ENCODE peak calls at places on chromosomes 5 and 9, in four cellular contexts. J is activated CD4-positive, alpha-beta T cell treated with anti-CD3 and anti-CD28 coated beads for 24 hours; Q is 8988T; R is H9. V is an unnamed sample.

GRCh38 chr5:150434502-150434901 is 15.0 kb downstream of the RPS14 start:
- DNase-seq in J (no peak), Q (no peak), R (no peak), V (no peak)

GRCh38 chr9:13806731-13807130 is 507.2 kb downstream of the NFIB start:
- DNase-seq in J (no peak), Q (no peak), R (no peak), V (no peak)

GRCh38 chr5:82313016-82313415 is 34.9 kb upstream of the RPS23 start:
- DNase-seq in J (no peak), Q (no peak), R (no peak), V (no peak)

GRCh38 chr5:174608631-174609097 is 115.7 kb upstream of the MSX2 start:
- DNase-seq in J (no peak), Q (no peak), R (no peak), V (no peak)

GRCh38 chr5:149071756-149072155 is 8.9 kb upstream of the SH3TC2 start:
- DNase-seq in J (no peak), Q (no peak), R (no peak), V (no peak)

GRCh38 chr5:36584009-36584875 is 22.2 kb upstream of the SLC1A3 start:
- DNase-seq in J (no peak), Q (no peak), R (no peak), V (no peak)

GRCh38 chr9:13688223-13688989 is 408.9 kb upstream of the MPDZ start:
- DNase-seq in J (no peak), Q (no peak), R (no peak), V (no peak)

GRCh38 chr9:94173632-94174031 is 85.5 kb upstream of the ZNF169 start:
- DNase-seq in J (no peak), Q (no peak), R (no peak), V (no peak)

GRCh38 chr5:137305971-137306592 is 193.0 kb downstream of the SPOCK1 start:
- DNase-seq in J (no peak), Q (no peak), R (no peak), V (no peak)

GRCh38 chr5:73901045-73901444 is 275.0 kb downstream of the ARHGEF28 start:
- DNase-seq in J (no peak), Q (peak; percentile 37), R (no peak), V (no peak)

GRCh38 chr9:38067611-38067891 is 1.5 kb downstream of the SHB start:
- DNase-seq in J (no peak), Q (no peak), R (peak; percentile 49), V (no peak)

GRCh38 chr9:112541690-112542089 is 55.1 kb downstream of the KIAA1958 start:
- DNase-seq in J (no peak), Q (no peak), R (no peak), V (no peak)

GRCh38 chr9:376115-376514 is 161.4 kb downstream of the DOCK8 start:
- DNase-seq in J (no peak), Q (no peak), R (no peak), V (no peak)

GRCh38 chr5:177232761-177233160 is 70.8 kb downstream of the RAB24 start:
- DNase-seq in J (no peak), Q (no peak), R (no peak), V (no peak)